ENCODE peak calls at places on chromosomes 12 and 14, in ten cellular contexts. I is H7; M is posterior cingulate gyrus; K is neuronal stem cell; N is activated CD4-positive, CD25-positive, alpha-beta regulatory T cell; Z is NCI-H1417; B is cardiac muscle cell; H is NCI-H2081; U is anterior cingulate cortex; L is GM19239. V is an unnamed sample.

GRCh38 chr12:131105736-131106356 is 152.1 kb downstream of the ADGRD1 start:
- DNase-seq in I (no peak), M (peak), K (no peak), N (no peak), Z (no peak), B (no peak), H (no peak), U (peak), L (no peak), V (no peak)

GRCh38 chr14:50082784-50083466 is 33.4 kb downstream of the VCPKMT start:
- DNase-seq in I (no peak), M (peak), K (no peak), N (peak), Z (no peak), B (no peak), H (no peak), U (no peak), L (peak), V (no peak)

GRCh38 chr12:127101086-127101485 is 1165.9 kb upstream of the TMEM132C start:
- DNase-seq in I (no peak), M (no peak), K (no peak), N (no peak), Z (no peak), B (no peak), H (no peak), U (no peak), L (no peak), V (no peak)

GRCh38 chr12:79557690-79558315 is 133.0 kb downstream of the PAWR start:
- DNase-seq in I (no peak), M (no peak), K (no peak), N (no peak), Z (no peak), B (no peak), H (no peak), U (no peak), L (no peak), V (no peak)

GRCh38 chr12:6936642-6937480 is 6.8 kb upstream of the RNU7-1 start:
- DNase-seq in I (peak), M (peak), K (no peak), N (no peak), Z (peak), B (peak), H (peak), U (no peak), L (no peak), V (peak)

GRCh38 chr12:121535150-121536057 is 45.4 kb downstream of the KDM2B start:
- DNase-seq in I (peak), M (peak), K (no peak), N (no peak), Z (no peak), B (no peak), H (no peak), U (no peak), L (no peak), V (no peak)

GRCh38 chr12:6745751-6746525 is 7.0 kb downstream of the MLF2 start:
- DNase-seq in I (no peak), M (no peak), K (no peak), N (no peak), Z (no peak), B (no peak), H (no peak), U (no peak), L (no peak), V (no peak)

GRCh38 chr12:75978677-75979076 is 52.9 kb downstream of the PHLDA1 start:
- DNase-seq in I (no peak), M (no peak), K (no peak), N (no peak), Z (no peak), B (no peak), H (no peak), U (no peak), L (no peak), V (no peak)

GRCh38 chr14:68088463-68088862 is 268.9 kb downstream of the RAD51B start:
- DNase-seq in I (no peak), M (no peak), K (no peak), N (no peak), Z (no peak), B (no peak), H (peak), U (no peak), L (no peak), V (no peak)

GRCh38 chr14:68412505-68413496 is 380.1 kb downstream of the ZFP36L1 start:
- DNase-seq in I (no peak), M (no peak), K (no peak), N (no peak), Z (no peak), B (no peak), H (no peak), U (no peak), L (no peak), V (no peak)

GRCh38 chr12:88258396-88258795 is 116.3 kb downstream of the TMTC3 start:
- DNase-seq in I (no peak), M (no peak), K (no peak), N (no peak), Z (no peak), B (no peak), H (no peak), U (no peak), L (no peak), V (no peak)

GRCh38 chr14:67358914-67359313 is 690 bp downstream of the ATP6V1D start:
- DNase-seq in I (peak), M (no peak), K (peak), N (no peak), Z (peak), B (no peak), H (peak), U (no peak), L (no peak), V (no peak)

GRCh38 chr14:68653754-68654153 is 139.1 kb downstream of the ZFP36L1 start:
- DNase-seq in I (no peak), M (no peak), K (no peak), N (no peak), Z (no peak), B (no peak), H (no peak), U (no peak), L (no peak), V (no peak)

GRCh38 chr12:103600967-103601728 is 14.1 kb downstream of the STAB2 start:
- DNase-seq in I (no peak), M (no peak), K (no peak), N (no peak), Z (no peak), B (no peak), H (no peak), U (no peak), L (no peak), V (no peak)

GRCh38 chr12:24534632-24535031 is 414.3 kb downstream of the BCAT1 start:
- DNase-seq in I (peak), M (peak), K (no peak), N (no peak), Z (no peak), B (no peak), H (no peak), U (no peak), L (no peak), V (no peak)

GRCh38 chr14:75201087-75201486 is 24.7 kb upstream of the TMED10 start:
- DNase-seq in I (no peak), M (no peak), K (no peak), N (no peak), Z (peak), B (no peak), H (no peak), U (no peak), L (no peak), V (no peak)

GRCh38 chr14:49160983-49161382 is 425.2 kb downstream of the RPS29 start:
- DNase-seq in I (no peak), M (no peak), K (no peak), N (no peak), Z (no peak), B (no peak), H (no peak), U (no peak), L (no peak), V (no peak)

GRCh38 chr12:66600805-66601392 is 78.0 kb downstream of the GRIP1 start:
- DNase-seq in I (no peak), M (no peak), K (no peak), N (no peak), Z (peak), B (no peak), H (peak), U (no peak), L (no peak), V (peak)

GRCh38 chr12:111304642-111305071 is 64.2 kb downstream of the PHETA1 start:
- DNase-seq in I (peak), M (peak), K (no peak), N (peak), Z (no peak), B (no peak), H (no peak), U (no peak), L (no peak), V (no peak)

GRCh38 chr12:49019435-49020317 is 1.1 kb upstream of the PRKAG1 start:
- DNase-seq in I (peak), M (peak), K (no peak), N (no peak), Z (no peak), B (peak), H (no peak), U (no peak), L (no peak), V (no peak)

GRCh38 chr12:75798527-75798926 is 233.0 kb downstream of the PHLDA1 start:
- DNase-seq in I (no peak), M (no peak), K (no peak), N (no peak), Z (no peak), B (no peak), H (no peak), U (no peak), L (no peak), V (no peak)

GRCh38 chr12:93502802-93503623 is 35.7 kb downstream of the MRPL42 start:
- DNase-seq in I (no peak), M (no peak), K (peak), N (peak), Z (no peak), B (peak), H (peak), U (no peak), L (no peak), V (no peak)

GRCh38 chr12:34405286-34406227 is 383.3 kb downstream of the ALG10 start:
- DNase-seq in I (peak), M (peak), K (no peak), N (no peak), Z (no peak), B (no peak), H (no peak), U (no peak), L (no peak), V (no peak)

GRCh38 chr12:1791104-1791927 is 29.0 kb upstream of the LRTM2 start:
- DNase-seq in I (peak), M (no peak), K (no peak), N (peak), Z (peak), B (peak), H (peak), U (peak), L (peak), V (no peak)